ENCODE peak calls at places on chromosome 19, in five cellular contexts. J, O, S, D and C are unnamed samples.

GRCh38 chr19:39246951-39247669 is 1.5 kb downstream of the IFNL4 start:
- DNase-seq in S (peak; percentile 67), D (no peak), J (no peak), O (peak; percentile 39), C (no peak)

GRCh38 chr19:31438401-31439269 is 89.4 kb upstream of the TSHZ3 start:
- DNase-seq in J (no peak), D (no peak), O (no peak), S (no peak), C (no peak)

GRCh38 chr19:7986321-7987083 is 18.9 kb downstream of the ELAVL1 start:
- DNase-seq in S (no peak), J (no peak), D (no peak), O (no peak), C (no peak)

GRCh38 chr19:17406039-17406886 is 833 bp upstream of the BST2 start:
- DNase-seq in D (no peak), O (peak; percentile 68), J (no peak), S (peak; percentile 34), C (no peak)

GRCh38 chr19:48310227-48310626 is 15.1 kb upstream of the EMP3 start:
- DNase-seq in O (no peak), J (no peak), D (no peak), S (no peak), C (no peak)

GRCh38 chr19:33404506-33404905 is 31.0 kb downstream of the CEBPG start:
- DNase-seq in J (no peak), D (no peak), O (no peak), S (no peak), C (no peak)

GRCh38 chr19:36196249-36196648 is 18.2 kb downstream of the ZNF565 start:
- DNase-seq in S (no peak), O (no peak), J (no peak), D (no peak), C (no peak)

GRCh38 chr19:6572217-6572616 is 18.7 kb downstream of the CD70 start:
- DNase-seq in O (no peak), S (no peak), D (no peak), J (no peak), C (no peak)

GRCh38 chr19:3932931-3933810 is at the start of gene NMRK2:
- DNase-seq in D (no peak), O (no peak), S (peak; percentile 23), J (no peak), C (peak; percentile 79)

GRCh38 chr19:2049741-2050348 is 1.2 kb downstream of the MKNK2 start:
- DNase-seq in D (peak; percentile 81), S (peak; percentile 70), J (no peak), O (peak; percentile 73), C (no peak)

GRCh38 chr19:43207991-43208390 is 2.6 kb upstream of the PSG4 start:
- DNase-seq in J (no peak), S (no peak), D (no peak), O (no peak), C (no peak)

GRCh38 chr19:31349160-31349881 is at the start of gene TSHZ3:
- DNase-seq in D (peak; percentile 91), J (no peak), O (peak; percentile 72), S (peak; percentile 47), C (peak; percentile 80)

GRCh38 chr19:33325920-33326319 is 23.6 kb upstream of the CEBPA start:
- DNase-seq in O (no peak), S (no peak), J (no peak), D (peak; percentile 27), C (no peak)

GRCh38 chr19:47729799-47730520 is 15.4 kb upstream of the NOP53 start:
- DNase-seq in J (no peak), S (peak; percentile 87), O (peak; percentile 73), D (peak; percentile 79), C (peak; percentile 96)